ENCODE peak calls at places on chromosomes 13 and 19, in five cellular contexts. F is colonic mucosa, U is neural progenitor cell, C is fibroblast of lung, L is upper lobe of right lung. X is an unnamed sample.

GRCh38 chr13:75312884-75313520 is 169.0 kb downstream of the TBC1D4 start:
- DNase-seq in U (no peak), C (no peak), F (peak; percentile 18), L (no peak), X (no peak)

GRCh38 chr13:59247166-59247565 is 916.6 kb downstream of the DIAPH3 start:
- DNase-seq in C (no peak), U (no peak), L (peak; percentile 48), F (no peak), X (no peak)

GRCh38 chr19:32178841-32179410 is 166.5 kb upstream of the ZNF507 start:
- DNase-seq in C (no peak), L (no peak), U (no peak), F (no peak), X (no peak)

GRCh38 chr13:109369357-109370052 is 416.9 kb downstream of the IRS2 start:
- DNase-seq in C (no peak), F (no peak), U (no peak), L (no peak), X (no peak)

GRCh38 chr19:35518313-35518712 is 4.9 kb upstream of the DMKN start:
- DNase-seq in L (no peak), C (peak; percentile 92), F (no peak), U (no peak), X (peak; percentile 84)

GRCh38 chr19:12527034-12527836 is 24.0 kb downstream of the ZNF564 start:
- DNase-seq in C (peak; percentile 54), L (no peak), F (no peak), U (peak; percentile 8), X (no peak)

GRCh38 chr13:114143806-114144605 is 11.6 kb upstream of the RASA3 start:
- DNase-seq in F (no peak), L (peak; percentile 55), C (no peak), U (peak; percentile 76), X (no peak)

GRCh38 chr13:55439450-55439849 is 1701.3 kb upstream of the PRR20A start:
- DNase-seq in C (no peak), L (no peak), F (no peak), U (peak; percentile 33), X (no peak)

GRCh38 chr19:45953676-45954075 is 20.0 kb downstream of the NOVA2 start:
- DNase-seq in C (peak; percentile 76), F (no peak), U (no peak), L (no peak), X (no peak)

GRCh38 chr19:45952691-45953505 is 20.8 kb downstream of the NOVA2 start:
- DNase-seq in C (peak; percentile 19), U (peak; percentile 96), L (no peak), F (peak; percentile 39), X (no peak)

GRCh38 chr19:45952341-45952690 is 21.3 kb downstream of the NOVA2 start:
- DNase-seq in U (no peak), F (no peak), C (no peak), L (no peak), X (no peak)

GRCh38 chr19:45955905-45956608 is 17.6 kb downstream of the NOVA2 start:
- DNase-seq in F (no peak), U (no peak), C (peak; percentile 94), L (no peak), X (no peak)

DNA sequence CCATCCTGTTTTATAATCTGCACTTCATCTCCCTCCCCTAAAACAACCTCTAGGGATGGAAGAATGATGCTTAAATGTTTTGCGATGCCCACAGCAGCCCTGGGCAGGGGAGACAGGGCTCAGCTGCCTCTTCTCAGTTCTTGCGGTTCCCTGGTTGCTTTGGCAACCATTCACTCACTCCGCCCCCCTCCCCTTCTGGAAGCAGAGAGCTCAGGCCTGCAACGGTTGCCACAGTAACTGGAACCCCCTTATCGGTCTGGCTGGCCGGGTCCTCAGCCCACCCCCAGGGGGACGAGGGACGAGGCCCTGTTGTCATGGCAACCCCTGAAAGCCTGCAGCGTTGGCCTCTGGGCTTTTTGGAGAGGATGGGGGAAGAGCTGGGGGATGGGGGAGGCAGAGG is 19.5 kb downstream of the NOVA2 start:
- DNase-seq in C (peak; percentile 63), L (no peak), F (no peak), U (peak; percentile 89), X (no peak)
- H3K4me3 ChIP-seq in C (no peak overlapping the region), L (no peak overlapping the region), F (no peak overlapping the region), U (no peak overlapping the region), X (no peak overlapping the region)

DNA sequence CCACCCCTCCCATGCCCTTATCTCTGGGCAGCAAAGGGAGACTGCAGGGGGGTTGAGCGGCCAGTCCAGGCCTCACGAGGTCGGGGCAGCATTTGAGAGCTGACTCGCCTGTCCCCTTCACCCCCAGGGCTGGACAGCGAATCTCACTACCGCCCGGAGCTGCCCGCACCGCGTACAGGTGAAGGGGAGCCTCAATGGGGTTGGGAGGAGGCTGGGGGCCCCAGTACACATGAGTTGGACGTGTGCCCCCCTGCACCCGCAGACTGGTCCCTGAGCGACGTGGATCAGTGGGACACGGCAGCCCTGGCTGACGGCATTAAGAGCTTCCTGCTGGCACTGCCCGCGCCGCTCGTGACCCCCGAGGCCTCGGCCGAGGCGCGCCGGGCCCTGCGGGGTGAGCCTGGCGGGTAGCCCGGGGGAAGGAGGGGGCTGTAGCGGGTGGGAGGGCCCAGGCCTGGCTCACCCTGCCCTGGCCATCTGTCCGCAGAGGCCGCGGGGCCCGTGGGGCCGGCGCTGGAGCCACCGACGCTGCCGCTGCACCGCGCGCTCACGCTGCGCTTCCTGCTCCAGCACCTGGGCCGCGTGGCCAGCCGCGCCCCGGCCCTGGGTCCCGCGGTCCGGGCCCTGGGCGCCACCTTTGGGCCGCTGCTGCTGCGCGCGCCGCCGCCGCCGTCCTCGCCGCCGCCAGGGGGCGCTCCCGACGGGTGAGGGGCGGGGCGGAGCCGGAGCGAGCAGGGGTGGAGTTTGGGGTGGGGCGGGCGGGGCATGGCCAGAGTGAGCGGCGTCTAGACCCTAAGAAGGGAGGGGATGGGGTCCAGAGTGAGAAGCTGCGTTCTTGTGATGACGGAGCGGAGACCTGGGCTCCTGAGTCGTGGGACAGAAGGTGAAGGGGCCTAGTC is 8.1 kb downstream of the PIK3R2 start:
- DNase-seq in L (peak; percentile 89), C (peak; percentile 26), F (peak; percentile 79), U (peak; percentile 88), X (no peak)
- TF ChIP-seq CTCF in L (peak; percentile 53), C (no peak), F (peak; percentile 27), U (peak; percentile 59), X (peak; percentile 30)

GRCh38 chr19:18418034-18418724 is 1.0 kb upstream of the SSBP4 start:
- DNase-seq in L (peak; percentile 83), U (no peak), F (no peak), C (no peak), X (no peak)
- H3K4me3 ChIP-seq in L (peak overlapping the region; percentile 72), U (peak overlapping the region; percentile 37), F (peak overlapping the region; percentile 28), C (peak overlapping the region; percentile 51), X (no peak overlapping the region)

GRCh38 chr13:38530492-38530891 is 156.4 kb upstream of the FREM2 start:
- DNase-seq in F (no peak), C (peak; percentile 3), U (no peak), L (no peak), X (peak; percentile 2)
- TF ChIP-seq CTCF in F (no peak), C (no peak), U (peak; percentile 47), L (peak; percentile 27), X (peak; percentile 18)

GRCh38 chr19:5693195-5694166 is 3.4 kb downstream of the RPL36 start:
- DNase-seq in C (no peak), L (peak; percentile 67), U (no peak), F (no peak), X (no peak)

GRCh38 chr19:5694167-5694951 is 4.3 kb downstream of the RPL36 start:
- DNase-seq in L (no peak), C (no peak), F (no peak), U (no peak), X (no peak)

GRCh38 chr19:5691930-5692784 is 2.1 kb downstream of the RPL36 start:
- DNase-seq in U (no peak), L (peak; percentile 65), C (no peak), F (no peak), X (no peak)

GRCh38 chr19:5691205-5691929 is 1.3 kb downstream of the RPL36 start:
- DNase-seq in F (peak; percentile 85), U (peak; percentile 45), L (peak; percentile 78), C (peak; percentile 54), X (no peak)

DNA sequence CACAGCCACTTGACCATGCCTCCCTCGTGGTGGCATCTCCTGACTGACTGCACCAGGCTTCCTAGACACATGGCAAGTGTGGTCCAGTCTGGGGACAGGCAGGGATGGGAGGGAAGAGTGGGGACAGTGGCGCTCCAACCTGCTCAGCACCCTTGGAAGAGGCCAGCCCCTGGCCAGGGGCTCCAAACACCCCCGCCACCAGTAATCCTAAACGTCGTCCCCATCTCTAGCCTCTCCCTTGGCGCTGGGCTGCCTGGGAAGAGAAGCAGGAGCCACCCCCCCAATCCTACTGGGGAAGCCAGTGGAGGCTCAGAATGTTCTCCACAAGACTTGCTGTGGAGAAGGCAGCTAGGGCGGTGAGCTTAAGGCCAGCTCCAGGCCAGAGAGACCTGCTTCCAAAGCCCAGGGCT is 2.7 kb downstream of the RPL36 start:
- DNase-seq in F (no peak), U (no peak), L (peak; percentile 54), C (no peak), X (no peak)
- H3K4me3 ChIP-seq in F (no peak overlapping the region), U (no peak overlapping the region), L (no peak overlapping the region), C (no peak overlapping the region), X (no peak overlapping the region)

DNA sequence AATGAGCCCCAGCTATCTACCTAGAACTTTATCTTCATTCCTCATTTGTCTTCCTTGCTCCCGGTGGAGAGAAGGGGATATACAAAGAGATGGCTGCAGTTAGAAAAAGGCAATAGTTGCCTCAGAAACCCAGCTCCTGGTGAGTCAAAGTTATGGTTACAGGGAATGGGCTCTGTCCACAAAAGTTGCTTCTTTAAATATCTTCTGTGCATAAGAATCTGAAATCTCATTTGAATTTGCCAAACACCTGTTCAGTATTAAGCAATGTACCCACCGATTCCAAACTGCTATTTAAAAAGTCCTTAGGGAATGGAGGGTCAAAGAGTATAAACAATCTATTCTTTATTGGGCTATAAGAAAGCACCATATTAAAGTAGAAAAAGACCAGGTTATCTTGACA is 48.4 kb downstream of the DCLK1 start:
- DNase-seq in C (no peak), U (no peak), L (no peak), F (no peak), X (no peak)
- TF ChIP-seq CTCF in C (no peak), U (no peak), L (no peak), F (no peak), X (no peak)

GRCh38 chr19:5592531-5592930 is 24.8 kb upstream of the TINCR start:
- DNase-seq in U (no peak), C (no peak), F (no peak), L (no peak), X (no peak)

GRCh38 chr19:5593245-5593962 is 25.7 kb upstream of the TINCR start:
- DNase-seq in F (no peak), U (no peak), C (no peak), L (no peak), X (no peak)

GRCh38 chr19:5594521-5594950 is 26.8 kb upstream of the TINCR start:
- DNase-seq in C (no peak), L (no peak), F (no peak), U (no peak), X (no peak)

GRCh38 chr19:5595129-5595528 is 27.4 kb upstream of the TINCR start:
- DNase-seq in F (no peak), C (no peak), U (no peak), L (no peak), X (no peak)

DNA sequence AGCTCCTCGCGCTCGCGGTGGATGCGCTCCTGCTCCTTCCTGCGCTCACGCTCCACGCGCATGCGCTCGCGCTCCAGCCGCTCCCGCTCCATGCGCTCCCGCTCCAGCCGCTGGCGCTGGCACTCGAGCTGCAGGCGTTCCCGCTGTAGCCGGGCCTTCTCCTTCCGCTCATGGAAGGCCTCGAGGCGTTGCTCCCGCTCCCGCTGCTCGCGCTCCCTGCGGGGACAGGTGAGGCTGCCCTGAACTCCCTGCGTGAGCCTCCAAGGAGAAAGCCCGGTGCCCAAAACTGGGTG is 26.2 kb upstream of the TINCR start:
- DNase-seq in C (no peak), L (no peak), U (no peak), F (no peak), X (no peak)
- H3K4me3 ChIP-seq in C (no peak overlapping the region), L (no peak overlapping the region), U (no peak overlapping the region), F (no peak overlapping the region), X (no peak overlapping the region)